ENCODE peak calls at places on chromosome 10, in five cellular contexts. L is left lung, H is pancreas, D is upper lobe of right lung, E is heart right ventricle. I is an unnamed sample.

GRCh38 chr10:21173964-21174669 is 277.0 kb upstream of the NEBL start:
- DNase-seq in L (peak), H (peak), D (peak), E (peak), I (no peak)

GRCh38 chr10:100303724-100304319 is 17.3 kb upstream of the BLOC1S2 start:
- DNase-seq in L (no peak), H (no peak), D (no peak), E (no peak), I (no peak)

GRCh38 chr10:24428410-24428782 is 219.5 kb downstream of the KIAA1217 start:
- DNase-seq in L (no peak), H (no peak), D (no peak), E (no peak), I (no peak)

GRCh38 chr10:75497997-75498797 is 66.8 kb downstream of the LRMDA start:
- DNase-seq in L (no peak), H (no peak), D (no peak), E (peak), I (no peak)

GRCh38 chr10:129955591-129956284 is 8.3 kb downstream of the EBF3 start:
- DNase-seq in L (no peak), H (no peak), D (no peak), E (no peak), I (no peak)

GRCh38 chr10:73809061-73809818 is 2.2 kb downstream of the NDST2 start:
- DNase-seq in L (no peak), H (no peak), D (no peak), E (no peak), I (no peak)

GRCh38 chr10:49330127-49330665 is 31.2 kb downstream of the C10orf71 start:
- DNase-seq in L (no peak), H (no peak), D (no peak), E (no peak), I (no peak)

GRCh38 chr10:91185239-91185875 is 35.1 kb upstream of the PCGF5 start:
- DNase-seq in L (no peak), H (no peak), D (no peak), E (no peak), I (no peak)

GRCh38 chr10:68560201-68560915 is at the start of gene TET1:
- DNase-seq in L (peak), H (peak), D (peak), E (peak), I (no peak)

GRCh38 chr10:129417164-129417563 is 49.9 kb upstream of the MGMT start:
- DNase-seq in L (no peak), H (no peak), D (no peak), E (no peak), I (no peak)

GRCh38 chr10:78451592-78451991 is 417.9 kb downstream of the RPS24 start:
- DNase-seq in L (no peak), H (no peak), D (no peak), E (no peak), I (peak)

GRCh38 chr10:47413531-47414226 is 29.6 kb upstream of the ZNF488 start:
- DNase-seq in L (no peak), H (no peak), D (no peak), E (no peak), I (no peak)

GRCh38 chr10:107442035-107442505 is 277.6 kb upstream of the SORCS1 start:
- DNase-seq in L (no peak), H (no peak), D (no peak), E (no peak), I (no peak)

GRCh38 chr10:77392851-77393250 is 244.8 kb downstream of the KCNMA1 start:
- DNase-seq in L (peak), H (no peak), D (no peak), E (no peak), I (no peak)

GRCh38 chr10:51892965-51893658 is 193.7 kb upstream of the CSTF2T start:
- DNase-seq in L (no peak), H (no peak), D (no peak), E (no peak), I (no peak)

GRCh38 chr10:109886037-109886787 is 37.1 kb downstream of the XPNPEP1 start:
- DNase-seq in L (no peak), H (no peak), D (no peak), E (no peak), I (no peak)

GRCh38 chr10:9239298-9239697 is 1184.8 kb downstream of the GATA3 start:
- DNase-seq in L (no peak), H (no peak), D (no peak), E (no peak), I (no peak)

GRCh38 chr10:88152720-88153119 is 289.3 kb downstream of the PTEN start:
- DNase-seq in L (no peak), H (no peak), D (no peak), E (no peak), I (no peak)

GRCh38 chr10:72315611-72316385 is 38.9 kb downstream of the DNAJB12 start:
- DNase-seq in L (peak), H (no peak), D (peak), E (no peak), I (no peak)

GRCh38 chr10:72316748-72317435 is 37.8 kb downstream of the DNAJB12 start:
- DNase-seq in L (peak), H (peak), D (peak), E (peak), I (no peak)

GRCh38 chr10:72316386-72316700 is 38.4 kb downstream of the DNAJB12 start:
- DNase-seq in L (no peak), H (no peak), D (no peak), E (no peak), I (no peak)

GRCh38 chr10:72314263-72314662 is 40.5 kb downstream of the DNAJB12 start:
- DNase-seq in L (no peak), H (no peak), D (no peak), E (no peak), I (no peak)

DNA sequence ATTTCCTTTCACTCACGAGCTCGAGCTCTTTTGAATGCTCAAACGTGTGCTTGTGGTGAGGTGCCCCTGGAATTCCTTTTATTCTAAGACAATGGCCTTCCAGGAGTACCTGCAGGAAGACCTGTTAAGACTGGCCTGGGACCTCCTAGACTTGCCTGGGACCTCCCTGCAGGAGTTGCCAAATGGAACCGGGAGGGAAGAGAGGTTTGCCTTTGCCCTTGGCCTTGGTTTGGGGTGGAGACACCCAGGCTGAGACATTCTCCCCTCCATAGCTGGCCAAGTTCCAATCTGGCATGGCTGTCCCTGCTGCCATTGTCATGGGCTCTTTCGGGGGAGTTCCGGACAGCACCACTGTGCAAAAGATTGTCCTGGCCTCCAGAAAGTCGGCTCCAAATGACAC is 39.7 kb downstream of the DNAJB12 start:
- DNase-seq in L (no peak), H (no peak), D (no peak), E (no peak), I (no peak)
- TF ChIP-seq CTCF in L (no peak), H (no peak), D (no peak), E (no peak), I (no peak)

GRCh38 chr10:3487228-3487627 is 297.8 kb downstream of the KLF6 start:
- DNase-seq in L (no peak), H (no peak), D (no peak), E (no peak), I (no peak)
- TF ChIP-seq CTCF in L (no peak), H (no peak), D (no peak), E (no peak), I (no peak)

GRCh38 chr10:28558186-28558585 is 25.3 kb downstream of the WAC start:
- DNase-seq in L (no peak), H (no peak), D (no peak), E (no peak), I (no peak)

GRCh38 chr10:28558923-28559508 is 26.1 kb downstream of the WAC start:
- DNase-seq in L (no peak), H (no peak), D (no peak), E (no peak), I (no peak)

GRCh38 chr10:28561531-28561930 is 28.6 kb downstream of the WAC start:
- DNase-seq in L (no peak), H (no peak), D (no peak), E (no peak), I (no peak)

GRCh38 chr10:28559661-28560060 is 26.7 kb downstream of the WAC start:
- DNase-seq in L (no peak), H (no peak), D (no peak), E (no peak), I (no peak)

GRCh38 chr10:28560617-28561016 is 27.7 kb downstream of the WAC start:
- DNase-seq in L (no peak), H (no peak), D (no peak), E (no peak), I (no peak)
- TF ChIP-seq CTCF in L (no peak), H (no peak), D (no peak), E (no peak), I (no peak)

GRCh38 chr10:132637477-132638129 is 100.0 kb downstream of the INPP5A start:
- DNase-seq in L (no peak), H (peak), D (peak), E (no peak), I (no peak)
- TF ChIP-seq CTCF in L (peak), H (peak), D (peak), E (peak), I (peak)

DNA sequence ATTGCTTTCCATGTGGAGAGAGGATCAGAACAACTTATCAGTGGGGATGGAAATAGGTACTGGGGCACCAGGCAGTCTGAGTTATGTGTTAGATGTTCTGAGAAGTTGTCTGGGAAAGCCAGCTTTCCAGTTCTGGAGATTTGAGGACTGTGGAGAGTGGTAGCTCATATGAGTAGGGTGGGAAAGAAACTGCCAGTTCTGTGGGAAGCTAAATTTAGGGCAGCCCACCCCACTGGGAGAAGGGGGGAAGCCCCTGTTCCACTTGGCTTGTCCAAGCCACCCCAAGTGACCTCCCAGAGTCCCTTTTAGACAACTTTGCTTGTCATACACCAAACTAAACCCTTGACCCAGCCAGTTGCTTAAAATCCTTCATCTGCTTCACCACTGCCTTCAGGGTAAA is 189.5 kb downstream of the REEP3 start:
- DNase-seq in L (no peak), H (no peak), D (no peak), E (no peak), I (no peak)
- TF ChIP-seq CTCF in L (no peak), H (no peak), D (no peak), E (no peak), I (no peak)

DNA sequence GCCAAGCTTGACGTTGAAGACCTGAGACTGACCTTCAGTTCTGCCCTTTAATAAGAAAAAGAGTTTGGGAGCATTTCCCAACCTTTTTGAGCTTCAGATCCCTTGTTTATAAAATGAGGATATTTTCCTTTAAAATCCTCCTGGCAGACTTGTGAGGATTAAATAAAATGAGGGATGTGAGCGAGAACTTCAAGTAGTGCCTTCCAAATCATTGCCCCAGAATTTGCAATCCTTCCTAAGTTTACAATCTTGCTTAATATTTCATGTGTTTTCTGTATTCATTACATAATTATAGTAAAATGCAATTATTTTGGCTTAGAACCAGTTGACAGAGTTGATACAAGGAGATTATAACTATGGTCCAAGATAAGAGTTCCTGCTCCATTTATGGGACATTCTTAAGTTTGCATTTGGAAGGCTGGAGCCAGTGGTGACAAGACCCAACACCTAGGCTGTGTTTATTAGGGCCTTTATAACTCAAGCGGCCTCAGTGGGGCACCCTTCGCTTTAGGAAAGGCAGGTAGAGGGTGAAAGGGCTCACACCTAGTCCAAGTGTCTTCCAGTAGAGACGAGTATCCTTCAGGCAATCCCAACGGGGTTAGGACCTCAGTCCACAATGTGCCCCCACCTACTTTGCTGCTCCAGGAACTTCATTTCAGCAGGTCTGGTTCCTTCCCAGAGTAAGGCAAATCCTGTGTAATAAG is 317.5 kb downstream of the WDR11 start:
- DNase-seq in L (no peak), H (no peak), D (no peak), E (no peak), I (no peak)
- TF ChIP-seq CTCF in L (no peak), H (no peak), D (no peak), E (no peak), I (no peak)